ENCODE peak calls at places on chromosomes 12 and 14, in five cellular contexts. One of them, this sample, is unnamed.

GRCh38 chr12:121894633-121895032 is 6.0 kb downstream of the PSMD9 start:
- DNase-seq in PC-9: no peak
- DNase-seq in fibroblast of the aortic adventitia: peak
- DNase-seq in pancreas: no peak
- DNase-seq in fibroblast of pulmonary artery: peak
- DNase-seq in this sample: peak

GRCh38 chr12:109234012-109234411 is 75.1 kb downstream of the FOXN4 start:
- DNase-seq in PC-9: no peak
- DNase-seq in fibroblast of the aortic adventitia: no peak
- DNase-seq in fibroblast of pulmonary artery: no peak
- DNase-seq in pancreas: no peak
- DNase-seq in this sample: no peak

GRCh38 chr12:31117203-31118011 is 43.7 kb downstream of the DDX11 start:
- DNase-seq in fibroblast of the aortic adventitia: no peak
- DNase-seq in PC-9: peak
- DNase-seq in pancreas: no peak
- DNase-seq in fibroblast of pulmonary artery: no peak
- DNase-seq in this sample: peak

GRCh38 chr12:12266873-12267634 is at the start of gene LRP6:
- DNase-seq in pancreas: peak
- DNase-seq in PC-9: peak
- DNase-seq in fibroblast of pulmonary artery: peak
- DNase-seq in fibroblast of the aortic adventitia: peak
- DNase-seq in this sample: peak

GRCh38 chr12:52346596-52346995 is 20.7 kb downstream of the KRT85 start:
- DNase-seq in fibroblast of the aortic adventitia: no peak
- DNase-seq in fibroblast of pulmonary artery: no peak
- DNase-seq in PC-9: no peak
- DNase-seq in pancreas: no peak
- DNase-seq in this sample: no peak

GRCh38 chr12:49972122-49972521 is 625 bp upstream of the AQP6 start:
- DNase-seq in pancreas: no peak
- DNase-seq in fibroblast of pulmonary artery: no peak
- DNase-seq in fibroblast of the aortic adventitia: no peak
- DNase-seq in PC-9: no peak
- DNase-seq in this sample: no peak

GRCh38 chr12:55715833-55716581 is at the start of gene BLOC1S1:
- DNase-seq in fibroblast of the aortic adventitia: peak
- DNase-seq in fibroblast of pulmonary artery: peak
- DNase-seq in pancreas: peak
- DNase-seq in PC-9: peak
- DNase-seq in this sample: peak

GRCh38 chr14:61454545-61454944 is 133.2 kb downstream of the PRKCH start:
- DNase-seq in fibroblast of the aortic adventitia: no peak
- DNase-seq in pancreas: no peak
- DNase-seq in fibroblast of pulmonary artery: peak
- DNase-seq in PC-9: no peak
- DNase-seq in this sample: no peak

GRCh38 chr14:28751467-28752058 is 15.0 kb upstream of the FOXG1 start:
- DNase-seq in fibroblast of pulmonary artery: peak
- DNase-seq in pancreas: no peak
- DNase-seq in fibroblast of the aortic adventitia: peak
- DNase-seq in PC-9: peak
- DNase-seq in this sample: peak

GRCh38 chr12:123748661-123749060 is 13.4 kb upstream of the DNAH10 start:
- DNase-seq in fibroblast of pulmonary artery: no peak
- DNase-seq in fibroblast of the aortic adventitia: no peak
- DNase-seq in PC-9: no peak
- DNase-seq in pancreas: no peak
- DNase-seq in this sample: peak

GRCh38 chr12:71551529-71551928 is 111.9 kb downstream of the LGR5 start:
- DNase-seq in fibroblast of the aortic adventitia: peak
- DNase-seq in fibroblast of pulmonary artery: peak
- DNase-seq in pancreas: no peak
- DNase-seq in PC-9: no peak
- DNase-seq in this sample: peak

GRCh38 chr14:35898217-35898775 is 72.2 kb downstream of the BRMS1L start:
- DNase-seq in fibroblast of pulmonary artery: no peak
- DNase-seq in PC-9: no peak
- DNase-seq in pancreas: no peak
- DNase-seq in fibroblast of the aortic adventitia: no peak
- DNase-seq in this sample: no peak

GRCh38 chr12:48351022-48351708 is 446 bp upstream of the ZNF641 start:
- DNase-seq in pancreas: no peak
- DNase-seq in fibroblast of the aortic adventitia: peak
- DNase-seq in fibroblast of pulmonary artery: peak
- DNase-seq in PC-9: peak
- DNase-seq in this sample: peak

GRCh38 chr14:100307215-100308111 is 1.2 kb upstream of the SLC25A29 start:
- DNase-seq in fibroblast of the aortic adventitia: no peak
- DNase-seq in PC-9: no peak
- DNase-seq in pancreas: no peak
- DNase-seq in fibroblast of pulmonary artery: no peak
- DNase-seq in this sample: no peak

GRCh38 chr12:125455556-125455955 is 390.3 kb downstream of the AACS start:
- DNase-seq in fibroblast of the aortic adventitia: no peak
- DNase-seq in fibroblast of pulmonary artery: no peak
- DNase-seq in PC-9: no peak
- DNase-seq in pancreas: no peak
- DNase-seq in this sample: no peak

GRCh38 chr14:34781242-34781641 is 66.8 kb upstream of the CFL2 start:
- DNase-seq in fibroblast of pulmonary artery: peak
- DNase-seq in PC-9: no peak
- DNase-seq in pancreas: no peak
- DNase-seq in fibroblast of the aortic adventitia: peak
- DNase-seq in this sample: peak

GRCh38 chr12:29073631-29074239 is 75.3 kb upstream of the FAR2 start:
- DNase-seq in PC-9: peak
- DNase-seq in fibroblast of pulmonary artery: peak
- DNase-seq in fibroblast of the aortic adventitia: peak
- DNase-seq in pancreas: no peak
- DNase-seq in this sample: peak

DNA sequence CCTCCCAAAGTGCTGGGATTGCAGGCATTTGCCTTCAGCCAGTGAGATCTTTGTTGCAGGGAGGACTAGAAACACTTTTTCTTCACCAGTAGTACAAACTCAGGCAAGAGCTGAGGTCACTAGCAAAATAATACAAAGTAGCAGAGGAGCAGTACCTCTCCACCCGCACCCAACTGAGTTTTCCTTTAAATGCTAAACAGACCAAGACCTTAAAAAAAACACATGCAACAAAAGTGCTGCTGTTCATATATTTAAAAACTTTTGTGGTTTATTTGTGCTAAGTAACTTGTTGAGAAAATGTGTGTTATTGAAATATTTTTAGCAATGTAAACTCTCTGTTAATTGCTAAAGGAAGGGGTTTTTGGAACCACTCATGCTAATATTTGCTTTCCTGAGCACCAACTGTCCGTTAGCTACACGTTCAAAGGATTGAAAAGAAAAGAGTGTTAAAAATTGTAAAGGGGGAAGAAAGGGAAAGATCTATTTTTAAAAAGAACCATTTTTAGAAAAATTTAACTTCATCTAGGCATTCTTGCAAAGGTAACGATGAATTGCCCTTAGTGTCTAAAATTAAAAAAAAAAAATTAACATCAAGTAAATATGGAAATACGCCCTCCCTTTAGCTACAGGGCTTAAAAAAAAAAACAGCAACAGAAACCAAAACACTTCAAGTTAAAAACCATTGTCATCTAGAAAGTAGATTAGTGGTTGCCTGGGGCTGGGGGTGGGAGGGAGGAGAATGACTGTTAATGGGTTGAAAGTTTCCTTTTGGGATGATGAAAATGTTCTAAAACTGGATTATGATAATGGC is 114.0 kb upstream of the KRAS start:
- DNase-seq in fibroblast of the aortic adventitia: no peak
- DNase-seq in fibroblast of pulmonary artery: no peak
- DNase-seq in pancreas: no peak
- DNase-seq in PC-9: no peak
- DNase-seq in this sample: no peak
- H3K4me3 ChIP-seq in fibroblast of the aortic adventitia: no peak
- H3K4me3 ChIP-seq in fibroblast of pulmonary artery: no peak
- H3K4me3 ChIP-seq in pancreas: no peak
- H3K4me3 ChIP-seq in PC-9: no peak
- H3K4me3 ChIP-seq in this sample: no peak

GRCh38 chr14:97523936-97524335 is 726.8 kb downstream of the VRK1 start:
- DNase-seq in fibroblast of the aortic adventitia: no peak
- DNase-seq in PC-9: no peak
- DNase-seq in fibroblast of pulmonary artery: no peak
- DNase-seq in pancreas: no peak
- DNase-seq in this sample: peak
- H3K4me3 ChIP-seq in fibroblast of the aortic adventitia: no peak
- H3K4me3 ChIP-seq in PC-9: no peak
- H3K4me3 ChIP-seq in fibroblast of pulmonary artery: no peak
- H3K4me3 ChIP-seq in pancreas: no peak
- H3K4me3 ChIP-seq in this sample: no peak

GRCh38 chr14:74176404-74176788 is 62.9 kb upstream of the VSX2 start:
- DNase-seq in pancreas: no peak
- DNase-seq in fibroblast of the aortic adventitia: no peak
- DNase-seq in PC-9: no peak
- DNase-seq in fibroblast of pulmonary artery: peak
- DNase-seq in this sample: no peak
- H3K4me3 ChIP-seq in pancreas: no peak
- H3K4me3 ChIP-seq in fibroblast of the aortic adventitia: no peak
- H3K4me3 ChIP-seq in PC-9: no peak
- H3K4me3 ChIP-seq in fibroblast of pulmonary artery: no peak
- H3K4me3 ChIP-seq in this sample: no peak

GRCh38 chr12:106140223-106140986 is 1.7 kb upstream of the NUAK1 start:
- DNase-seq in PC-9: no peak
- DNase-seq in fibroblast of the aortic adventitia: no peak
- DNase-seq in fibroblast of pulmonary artery: no peak
- DNase-seq in pancreas: peak
- DNase-seq in this sample: no peak
- H3K4me3 ChIP-seq in PC-9: peak
- H3K4me3 ChIP-seq in fibroblast of the aortic adventitia: peak
- H3K4me3 ChIP-seq in fibroblast of pulmonary artery: peak
- H3K4me3 ChIP-seq in pancreas: peak
- H3K4me3 ChIP-seq in this sample: peak

GRCh38 chr12:89351489-89352241 is 636 bp downstream of the DUSP6 start:
- DNase-seq in fibroblast of pulmonary artery: no peak
- DNase-seq in pancreas: peak
- DNase-seq in PC-9: peak
- DNase-seq in fibroblast of the aortic adventitia: peak
- DNase-seq in this sample: peak

GRCh38 chr12:89350260-89350659 is 2.0 kb downstream of the DUSP6 start:
- DNase-seq in pancreas: no peak
- DNase-seq in PC-9: no peak
- DNase-seq in fibroblast of the aortic adventitia: no peak
- DNase-seq in fibroblast of pulmonary artery: no peak
- DNase-seq in this sample: no peak

GRCh38 chr12:89348894-89349669 is 3.2 kb downstream of the DUSP6 start:
- DNase-seq in pancreas: no peak
- DNase-seq in fibroblast of the aortic adventitia: no peak
- DNase-seq in fibroblast of pulmonary artery: peak
- DNase-seq in PC-9: no peak
- DNase-seq in this sample: no peak

GRCh38 chr12:89350661-89351488 is 1.4 kb downstream of the DUSP6 start:
- DNase-seq in fibroblast of pulmonary artery: peak
- DNase-seq in PC-9: peak
- DNase-seq in fibroblast of the aortic adventitia: peak
- DNase-seq in pancreas: peak
- DNase-seq in this sample: no peak

GRCh38 chr12:89349814-89350213 is 2.5 kb downstream of the DUSP6 start:
- DNase-seq in PC-9: peak
- DNase-seq in pancreas: no peak
- DNase-seq in fibroblast of the aortic adventitia: peak
- DNase-seq in fibroblast of pulmonary artery: peak
- DNase-seq in this sample: peak
- H3K4me3 ChIP-seq in PC-9: peak
- H3K4me3 ChIP-seq in pancreas: peak
- H3K4me3 ChIP-seq in fibroblast of the aortic adventitia: peak
- H3K4me3 ChIP-seq in fibroblast of pulmonary artery: peak
- H3K4me3 ChIP-seq in this sample: peak

DNA sequence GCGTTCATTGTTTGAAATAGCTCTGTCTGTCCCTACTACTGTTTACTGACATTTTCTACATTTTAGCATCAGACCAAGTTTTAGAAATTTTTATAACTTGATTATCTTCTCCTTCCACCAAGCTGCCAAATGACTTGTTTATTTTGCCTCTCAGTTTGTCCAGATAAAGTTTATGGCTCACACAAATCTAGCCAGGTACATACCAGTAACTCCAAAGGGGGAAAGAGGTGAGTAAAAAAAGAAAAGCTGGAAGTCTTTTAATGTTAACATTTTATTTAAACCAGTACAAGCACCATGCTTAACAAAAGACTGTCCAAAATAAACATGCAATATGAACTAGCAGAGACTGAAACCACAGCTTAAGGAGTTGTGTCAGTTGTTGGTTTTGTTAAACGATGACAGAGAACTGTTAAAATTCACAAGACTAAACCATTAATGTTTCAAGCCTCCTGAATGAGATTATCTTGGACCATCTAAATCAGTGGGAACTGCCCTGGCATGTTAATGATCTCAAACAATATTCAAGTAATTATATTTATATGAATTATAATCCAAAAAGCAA is 14.5 kb downstream of the GMFB start:
- DNase-seq in pancreas: no peak
- DNase-seq in fibroblast of pulmonary artery: no peak
- DNase-seq in PC-9: no peak
- DNase-seq in fibroblast of the aortic adventitia: no peak
- DNase-seq in this sample: peak
- H3K4me3 ChIP-seq in pancreas: no peak
- H3K4me3 ChIP-seq in fibroblast of pulmonary artery: no peak
- H3K4me3 ChIP-seq in PC-9: no peak
- H3K4me3 ChIP-seq in fibroblast of the aortic adventitia: no peak
- H3K4me3 ChIP-seq in this sample: no peak

GRCh38 chr12:53740130-53740491 is 11.7 kb downstream of the CISTR start:
- DNase-seq in PC-9: no peak
- DNase-seq in pancreas: no peak
- DNase-seq in fibroblast of pulmonary artery: no peak
- DNase-seq in fibroblast of the aortic adventitia: no peak
- DNase-seq in this sample: no peak

GRCh38 chr12:53744130-53744441 is 7.7 kb downstream of the CISTR start:
- DNase-seq in pancreas: no peak
- DNase-seq in PC-9: no peak
- DNase-seq in fibroblast of pulmonary artery: no peak
- DNase-seq in fibroblast of the aortic adventitia: no peak
- DNase-seq in this sample: no peak

GRCh38 chr12:53746592-53747491 is 4.9 kb downstream of the CISTR start:
- DNase-seq in PC-9: peak
- DNase-seq in fibroblast of the aortic adventitia: peak
- DNase-seq in fibroblast of pulmonary artery: peak
- DNase-seq in pancreas: peak
- DNase-seq in this sample: peak

GRCh38 chr12:53744730-53745129 is 7.0 kb downstream of the CISTR start:
- DNase-seq in fibroblast of pulmonary artery: no peak
- DNase-seq in fibroblast of the aortic adventitia: no peak
- DNase-seq in pancreas: no peak
- DNase-seq in PC-9: no peak
- DNase-seq in this sample: no peak

GRCh38 chr12:53743277-53744129 is 8.3 kb downstream of the CISTR start:
- DNase-seq in fibroblast of pulmonary artery: peak
- DNase-seq in fibroblast of the aortic adventitia: peak
- DNase-seq in pancreas: peak
- DNase-seq in PC-9: peak
- DNase-seq in this sample: no peak
- H3K4me3 ChIP-seq in fibroblast of pulmonary artery: no peak
- H3K4me3 ChIP-seq in fibroblast of the aortic adventitia: no peak
- H3K4me3 ChIP-seq in pancreas: no peak
- H3K4me3 ChIP-seq in PC-9: no peak
- H3K4me3 ChIP-seq in this sample: no peak

GRCh38 chr12:95756362-95756761 is 34.2 kb downstream of the NTN4 start:
- DNase-seq in fibroblast of the aortic adventitia: no peak
- DNase-seq in fibroblast of pulmonary artery: no peak
- DNase-seq in PC-9: no peak
- DNase-seq in pancreas: no peak
- DNase-seq in this sample: no peak
- H3K4me3 ChIP-seq in fibroblast of the aortic adventitia: no peak
- H3K4me3 ChIP-seq in fibroblast of pulmonary artery: no peak
- H3K4me3 ChIP-seq in PC-9: no peak
- H3K4me3 ChIP-seq in pancreas: no peak
- H3K4me3 ChIP-seq in this sample: no peak